ENCODE peak calls at places on chromosomes 2 and 18, in six cellular contexts. D is CD8-positive, alpha-beta T cell; H is SJSA1; T is HepG2; Q is transverse colon; W is colonic mucosa. O is an unnamed sample. For H3K27me3, the result is how much of the 10 kb centered on the place peaks cover.

GRCh38 chr2:241437148-241437547 is 71.2 kb downstream of the STK25 start:
- DNase-seq in D (no peak), H (no peak), T (no peak), Q (no peak), W (no peak), O (no peak)

GRCh38 chr2:220000586-220000985 is 373.2 kb downstream of the SLC4A3 start:
- DNase-seq in D (no peak), H (no peak), T (no peak), Q (no peak), W (no peak), O (no peak)

GRCh38 chr2:175175896-175176295 is 5.6 kb downstream of the ATP5MC3 start:
- DNase-seq in D (no peak), H (peak), T (no peak), Q (no peak), W (no peak), O (no peak)

GRCh38 chr2:28956415-28956826 is 24.7 kb upstream of the TOGARAM2 start:
- DNase-seq in D (no peak), H (no peak), T (peak), Q (no peak), W (no peak), O (peak)

GRCh38 chr2:207437136-207437856 is 92.5 kb upstream of the CREB1 start:
- DNase-seq in D (no peak), H (no peak), T (no peak), Q (peak), W (no peak), O (no peak)

GRCh38 chr2:28150994-28151393 is 241.7 kb upstream of the FOSL2 start:
- DNase-seq in D (no peak), H (no peak), T (no peak), Q (no peak), W (no peak), O (no peak)

GRCh38 chr18:8627540-8627939 is 18.3 kb downstream of the RAB12 start:
- DNase-seq in D (no peak), H (no peak), T (peak), Q (no peak), W (no peak), O (no peak)

GRCh38 chr2:47457268-47457667 is 54.3 kb downstream of the MSH2 start:
- DNase-seq in D (no peak), H (no peak), T (no peak), Q (no peak), W (no peak), O (no peak)

GRCh38 chr2:237687666-237688065 is 60.3 kb downstream of the LRRFIP1 start:
- DNase-seq in D (peak), H (peak), T (peak), Q (peak), W (peak), O (no peak)

GRCh38 chr2:238589591-238590460 is 163.1 kb downstream of the ASB1 start:
- DNase-seq in D (no peak), H (no peak), T (no peak), Q (no peak), W (no peak), O (no peak)

DNA sequence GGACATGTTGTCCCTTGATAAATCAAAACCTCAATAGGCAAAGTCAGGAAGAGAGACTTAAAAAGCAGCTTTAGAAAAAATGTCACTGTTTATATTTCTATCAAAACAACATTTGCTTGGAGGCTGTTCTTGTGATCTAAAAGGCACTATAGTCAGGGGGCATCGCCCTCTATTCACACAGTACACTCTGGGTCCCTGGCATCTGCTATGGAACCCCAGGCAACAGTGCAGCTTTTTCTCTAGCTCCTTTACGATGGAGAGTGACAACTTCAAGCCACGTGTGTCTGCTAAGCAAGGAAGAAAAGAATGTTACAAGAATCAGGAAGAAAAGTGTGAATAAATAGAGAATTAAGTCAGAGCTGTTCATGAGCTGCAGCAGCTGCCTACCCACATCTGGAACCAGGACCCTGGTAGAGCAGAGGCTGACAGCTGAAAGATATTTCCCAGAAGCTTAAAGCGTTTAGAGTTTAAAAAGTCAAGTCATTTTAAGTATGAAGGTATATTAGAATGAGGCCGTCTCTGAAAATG is 11.2 kb downstream of the RND3 start:
- DNase-seq in D (no peak), H (peak), T (no peak), Q (no peak), W (no peak), O (no peak)
- H3K4me3 ChIP-seq in D (no peak), H (no peak), T (no peak), Q (no peak), W (no peak), O (no peak)

DNA sequence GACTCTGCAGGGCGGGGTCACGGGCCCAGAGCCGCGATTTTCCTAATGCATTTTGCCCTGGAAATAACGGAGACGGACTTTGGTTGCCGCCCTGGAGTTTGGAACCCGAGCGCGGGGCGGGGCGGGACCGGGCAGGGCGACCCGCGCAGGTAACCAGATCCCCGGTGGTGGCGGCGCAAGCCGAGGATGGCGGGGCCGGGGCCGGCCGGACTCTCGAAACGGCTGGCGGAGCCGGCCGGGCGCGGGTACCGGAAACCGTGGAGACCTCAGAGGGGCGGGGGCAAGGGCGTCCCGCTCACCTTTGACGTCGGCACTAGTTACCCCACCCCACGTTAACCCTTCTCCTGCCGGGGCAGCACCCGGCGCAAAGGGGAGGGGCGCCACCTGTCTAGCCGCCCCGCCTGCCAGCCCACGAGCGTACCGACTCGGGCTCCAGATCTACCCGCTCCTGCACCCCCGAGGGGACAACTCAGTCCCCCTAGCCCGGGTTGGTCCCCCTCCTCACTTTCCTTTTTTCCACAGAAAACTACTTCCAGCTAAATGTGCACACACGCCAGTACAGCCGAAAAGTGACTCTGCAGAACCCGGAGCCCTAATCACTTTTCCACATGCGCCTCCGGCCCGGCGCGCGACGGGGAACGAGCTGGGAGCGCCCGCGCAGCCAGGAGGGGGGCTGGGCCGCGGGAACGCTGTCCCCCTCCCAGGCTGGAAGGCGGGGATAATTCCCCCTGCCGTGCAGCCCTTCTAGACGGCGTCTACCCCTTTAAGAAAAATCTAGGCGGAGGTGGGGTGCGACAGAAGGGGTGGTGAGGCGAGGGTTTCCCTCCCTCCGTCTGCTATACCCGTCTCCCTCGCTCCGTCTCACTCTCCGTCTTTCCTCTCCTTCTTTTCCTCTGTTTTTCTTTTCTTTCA is 2.7 kb downstream of the CYP26B1 start:
- DNase-seq in D (no peak), H (no peak), T (peak), Q (no peak), W (peak), O (peak)
- H3K27me3 ChIP-seq in D (under half), H (under half), T (under half), Q (half or more), W (half or more), O (half or more)

DNA sequence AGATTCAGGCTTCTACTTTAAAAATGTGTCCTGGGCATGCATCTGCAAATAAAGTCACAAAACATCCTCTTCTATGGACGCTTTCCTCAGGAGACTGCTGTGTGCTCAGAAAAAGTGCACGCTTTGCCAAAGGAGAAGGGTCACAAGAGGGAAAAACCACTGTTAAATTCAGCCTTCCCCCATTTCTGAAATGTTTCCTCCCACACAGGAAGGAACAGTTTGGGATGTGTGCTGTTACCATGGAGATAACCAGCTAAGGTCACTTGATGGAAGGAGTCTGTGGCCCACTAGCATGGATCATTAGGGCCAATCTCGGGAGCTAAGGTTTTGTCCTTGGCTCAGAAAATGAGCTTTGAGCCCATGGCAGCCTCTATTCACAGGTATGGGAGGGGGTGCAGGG is 5.6 kb downstream of the KCNE4 start:
- DNase-seq in D (no peak), H (no peak), T (no peak), Q (no peak), W (no peak), O (no peak)
- H3K27ac ChIP-seq in D (no peak), H (no peak), T (no peak), Q (peak), W (no peak), O (peak)

GRCh38 chr18:160831-161570 is 2.6 kb downstream of the USP14 start:
- DNase-seq in D (no peak), H (no peak), T (no peak), Q (no peak), W (no peak), O (no peak)

GRCh38 chr18:159037-159652 is 788 bp downstream of the USP14 start:
- DNase-seq in D (no peak), H (no peak), T (peak), Q (no peak), W (no peak), O (no peak)

GRCh38 chr18:158128-159036 is at the start of gene USP14:
- DNase-seq in D (peak), H (peak), T (peak), Q (peak), W (peak), O (peak)

GRCh38 chr18:156514-157230 is 1.7 kb upstream of the USP14 start:
- DNase-seq in D (no peak), H (peak), T (no peak), Q (no peak), W (no peak), O (no peak)

GRCh38 chr18:159933-160332 is 1.6 kb downstream of the USP14 start:
- DNase-seq in D (no peak), H (no peak), T (no peak), Q (no peak), W (no peak), O (no peak)
- H3K4me3 ChIP-seq in D (no peak), H (no peak), T (peak), Q (no peak), W (no peak), O (peak)

DNA sequence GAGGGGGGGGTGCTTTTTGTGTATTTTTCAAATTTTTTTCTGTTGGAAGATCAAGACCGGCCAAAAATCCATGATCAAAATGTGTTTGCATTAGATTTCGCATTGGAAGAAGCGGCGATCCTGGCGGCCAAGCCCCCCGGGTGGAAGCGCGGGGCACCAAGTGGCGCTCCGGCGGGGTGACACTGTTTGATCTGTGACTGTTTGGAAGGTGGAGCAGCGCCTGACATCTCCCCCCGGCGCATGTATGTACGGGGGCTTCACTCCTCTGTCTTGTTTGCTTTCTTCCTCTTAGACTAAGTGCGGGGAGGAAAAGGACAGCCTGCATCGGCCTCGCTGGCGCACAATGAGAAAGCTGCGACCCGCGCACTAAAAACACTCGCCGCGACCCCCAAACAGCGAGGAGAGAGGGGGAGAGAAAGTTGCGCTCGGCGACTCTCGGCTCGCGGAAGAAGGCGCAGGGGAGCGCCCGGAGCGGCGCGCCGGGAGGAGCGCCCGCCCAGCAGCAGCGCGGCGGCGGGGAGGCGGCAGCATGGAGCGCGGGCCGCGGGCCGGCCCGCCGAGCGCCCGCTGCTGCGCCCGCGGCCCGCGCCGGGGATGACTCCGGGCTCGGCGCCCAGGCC is 515 bp downstream of the TSHZ1 start:
- DNase-seq in D (no peak), H (peak), T (peak), Q (peak), W (peak), O (no peak)
- H3K27me3 ChIP-seq in D (under half), H (under half), T (under half), Q (under half), W (under half), O (under half)

GRCh38 chr2:39918886-39919285 is 139.8 kb upstream of the THUMPD2 start:
- DNase-seq in D (no peak), H (no peak), T (no peak), Q (no peak), W (no peak), O (no peak)
- H3K27ac ChIP-seq in D (no peak), H (no peak), T (no peak), Q (no peak), W (no peak), O (no peak)

DNA sequence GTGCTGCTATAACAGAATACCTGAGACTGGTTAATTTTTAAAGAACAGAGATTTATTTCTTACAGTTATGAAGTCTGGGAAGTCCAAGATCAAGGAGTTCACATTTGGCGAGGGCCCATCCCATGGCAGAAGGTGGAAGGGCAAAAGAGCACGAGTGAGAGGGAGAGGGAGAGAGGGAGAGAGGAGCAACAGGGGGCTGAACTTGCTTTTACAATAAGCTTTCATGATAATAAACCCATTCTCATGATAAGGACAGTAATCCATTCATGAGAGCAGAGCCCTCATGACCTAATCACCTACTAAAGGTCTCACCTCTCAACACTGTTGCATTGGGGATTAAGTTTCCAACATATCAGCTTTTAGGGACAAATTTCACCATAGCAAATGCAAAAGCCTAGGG is 45.3 kb downstream of the DSC3 start:
- DNase-seq in D (no peak), H (no peak), T (no peak), Q (no peak), W (no peak), O (no peak)
- H3K4me3 ChIP-seq in D (no peak), H (no peak), T (no peak), Q (no peak), W (no peak), O (no peak)

GRCh38 chr2:1777156-1777555 is 32.8 kb upstream of the PXDN start:
- DNase-seq in D (no peak), H (no peak), T (no peak), Q (no peak), W (no peak), O (no peak)

GRCh38 chr2:1778566-1778965 is 34.3 kb upstream of the PXDN start:
- DNase-seq in D (no peak), H (no peak), T (no peak), Q (no peak), W (no peak), O (no peak)

GRCh38 chr2:1775511-1776035 is 31.3 kb upstream of the PXDN start:
- DNase-seq in D (no peak), H (no peak), T (no peak), Q (no peak), W (no peak), O (no peak)

GRCh38 chr2:1774929-1775328 is 30.6 kb upstream of the PXDN start:
- DNase-seq in D (no peak), H (no peak), T (no peak), Q (no peak), W (no peak), O (no peak)

DNA sequence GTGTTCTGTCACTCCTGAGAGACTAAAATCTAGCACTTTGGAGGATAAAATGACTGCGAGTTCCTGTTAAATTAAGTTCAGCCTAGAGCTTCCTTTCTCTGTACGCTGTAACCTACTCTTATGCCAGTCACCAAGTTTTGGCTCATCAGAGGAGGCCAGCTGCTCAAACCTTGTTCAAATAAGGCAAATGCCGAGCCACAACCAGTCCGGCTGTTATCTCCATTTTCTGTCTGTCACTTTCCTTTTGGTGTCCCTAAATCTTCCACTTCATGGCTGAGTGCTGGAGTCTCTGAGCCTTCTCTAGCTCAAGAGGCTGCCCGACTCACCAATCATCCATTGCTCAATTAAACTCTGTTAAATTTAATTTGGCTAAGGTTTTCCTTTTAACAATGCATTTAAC is 33.5 kb upstream of the PXDN start:
- DNase-seq in D (no peak), H (no peak), T (no peak), Q (no peak), W (no peak), O (no peak)
- H3K27me3 ChIP-seq in D (under half), H (under half), T (under half), Q (under half), W (under half), O (under half)

GRCh38 chr2:20079546-20080115 is 28.2 kb upstream of the LAPTM4A start:
- DNase-seq in D (no peak), H (no peak), T (no peak), Q (no peak), W (no peak), O (no peak)

GRCh38 chr2:20080415-20080814 is 29.0 kb upstream of the LAPTM4A start:
- DNase-seq in D (no peak), H (no peak), T (no peak), Q (no peak), W (no peak), O (no peak)

GRCh38 chr2:20077411-20077940 is 26.0 kb upstream of the LAPTM4A start:
- DNase-seq in D (no peak), H (no peak), T (peak), Q (no peak), W (no peak), O (no peak)

GRCh38 chr2:20081841-20082240 is 30.4 kb upstream of the LAPTM4A start:
- DNase-seq in D (no peak), H (no peak), T (no peak), Q (no peak), W (no peak), O (no peak)

GRCh38 chr2:20080839-20081348 is 29.5 kb upstream of the LAPTM4A start:
- DNase-seq in D (no peak), H (no peak), T (peak), Q (no peak), W (no peak), O (no peak)
- H3K27ac ChIP-seq in D (no peak), H (no peak), T (no peak), Q (no peak), W (no peak), O (no peak)

GRCh38 chr18:79786304-79786703 is 11.4 kb upstream of the KCNG2 start:
- DNase-seq in D (no peak), H (no peak), T (no peak), Q (no peak), W (no peak), O (no peak)

GRCh38 chr18:79785831-79786230 is 11.9 kb upstream of the KCNG2 start:
- DNase-seq in D (no peak), H (no peak), T (no peak), Q (no peak), W (no peak), O (no peak)

GRCh38 chr18:79784071-79784913 is 13.4 kb upstream of the KCNG2 start:
- DNase-seq in D (no peak), H (no peak), T (no peak), Q (no peak), W (no peak), O (no peak)

GRCh38 chr18:79786781-79787526 is 10.8 kb upstream of the KCNG2 start:
- DNase-seq in D (no peak), H (no peak), T (no peak), Q (no peak), W (no peak), O (no peak)

GRCh38 chr18:79784965-79785770 is 12.6 kb upstream of the KCNG2 start:
- DNase-seq in D (no peak), H (peak), T (no peak), Q (no peak), W (no peak), O (no peak)
- H3K4me3 ChIP-seq in D (no peak), H (no peak), T (no peak), Q (no peak), W (no peak), O (no peak)